ENCODE peak calls at places on chromosomes 7 and 10, in six cellular contexts. H is right atrium auricular region, E is Calu3, J is astrocyte of the spinal cord, U is GM23338, D is mesothelial cell of epicardium. Q is an unnamed sample.
A peak's percentile ranks its signal among the peaks of the same experiment; 100 is the strongest.

GRCh38 chr10:12341526-12341925 is 7.8 kb upstream of the CAMK1D start:
- DNase-seq in H (no peak), E (no peak), J (no peak), U (no peak), D (no peak), Q (no peak)

GRCh38 chr7:77453531-77453930 is 37.4 kb upstream of the GSAP start:
- DNase-seq in H (no peak), E (no peak), J (peak; percentile 67), U (no peak), D (no peak), Q (no peak)

GRCh38 chr7:85022064-85022697 is 164.7 kb downstream of the SEMA3D start:
- DNase-seq in H (no peak), E (no peak), J (no peak), U (no peak), D (no peak), Q (no peak)

GRCh38 chr10:13206546-13207443 is 27.4 kb downstream of the UCMA start:
- DNase-seq in H (no peak), E (no peak), J (peak; percentile 55), U (peak; percentile 58), D (no peak), Q (peak; percentile 13)

GRCh38 chr10:47026301-47027107 is 115.3 kb downstream of the PTPN20 start:
- DNase-seq in H (no peak), E (no peak), J (no peak), U (no peak), D (peak; percentile 12), Q (no peak)

GRCh38 chr7:101315336-101315735 is 6.3 kb downstream of the IFT22 start:
- DNase-seq in H (no peak), E (peak; percentile 50), J (peak; percentile 50), U (peak; percentile 86), D (no peak), Q (peak; percentile 62)

GRCh38 chr7:90709501-90710465 is 113.7 kb downstream of the CDK14 start:
- DNase-seq in H (no peak), E (no peak), J (peak; percentile 74), U (no peak), D (no peak), Q (no peak)

GRCh38 chr7:151623766-151624165 is 104.1 kb upstream of the RHEB start:
- DNase-seq in H (no peak), E (no peak), J (peak; percentile 79), U (no peak), D (no peak), Q (no peak)

GRCh38 chr7:42429339-42429738 is 192.3 kb upstream of the GLI3 start:
- DNase-seq in H (no peak), E (no peak), J (no peak), U (no peak), D (no peak), Q (no peak)

GRCh38 chr7:134355925-134356324 is 39.2 kb upstream of the SLC35B4 start:
- DNase-seq in H (no peak), E (peak; percentile 44), J (no peak), U (no peak), D (no peak), Q (no peak)

GRCh38 chr7:87474533-87475358 is 734 bp downstream of the ABCB4 start:
- DNase-seq in H (no peak), E (no peak), J (peak; percentile 50), U (peak; percentile 26), D (no peak), Q (peak; percentile 20)

GRCh38 chr7:2860627-2861133 is 16.6 kb upstream of the GNA12 start:
- DNase-seq in H (no peak), E (peak; percentile 93), J (peak; percentile 33), U (no peak), D (no peak), Q (no peak)

GRCh38 chr7:135385209-135385608 is 124.7 kb downstream of the CNOT4 start:
- DNase-seq in H (no peak), E (no peak), J (peak; percentile 49), U (no peak), D (no peak), Q (no peak)

GRCh38 chr10:49332768-49333167 is 33.8 kb downstream of the C10orf71 start:
- DNase-seq in H (no peak), E (no peak), J (no peak), U (no peak), D (no peak), Q (no peak)

GRCh38 chr10:125231116-125231812 is 70.9 kb upstream of the CTBP2 start:
- DNase-seq in H (no peak), E (peak; percentile 58), J (peak; percentile 93), U (peak; percentile 62), D (no peak), Q (peak; percentile 39)

GRCh38 chr10:21969326-21970287 is 33.9 kb downstream of the DNAJC1 start:
- DNase-seq in H (no peak), E (no peak), J (no peak), U (no peak), D (no peak), Q (no peak)

GRCh38 chr7:90473819-90474218 is 4.4 kb downstream of the PTTG1IP2 start:
- DNase-seq in H (no peak), E (no peak), J (no peak), U (no peak), D (no peak), Q (no peak)

GRCh38 chr7:108875139-108875538 is 305.5 kb downstream of the DNAJB9 start:
- DNase-seq in H (no peak), E (no peak), J (peak; percentile 28), U (peak; percentile 67), D (no peak), Q (peak; percentile 8)

GRCh38 chr7:142797799-142798377 is 27.1 kb downstream of the PRSS2 start:
- DNase-seq in H (peak; percentile 38), E (no peak), J (no peak), U (no peak), D (no peak), Q (no peak)

GRCh38 chr7:123230603-123231002 is 30.8 kb upstream of the SLC13A1 start:
- DNase-seq in H (no peak), E (no peak), J (no peak), U (no peak), D (no peak), Q (no peak)

GRCh38 chr10:69057261-69057950 is 30.5 kb upstream of the SRGN start:
- DNase-seq in H (peak; percentile 74), E (no peak), J (peak; percentile 24), U (peak; percentile 51), D (no peak), Q (no peak)

GRCh38 chr10:118394557-118395194 is 52.6 kb upstream of the FAM204A start:
- DNase-seq in H (no peak), E (no peak), J (no peak), U (no peak), D (no peak), Q (no peak)

GRCh38 chr7:148962823-148963582 is 65.3 kb downstream of the PDIA4 start:
- DNase-seq in H (no peak), E (peak; percentile 48), J (peak; percentile 88), U (peak; percentile 62), D (no peak), Q (peak; percentile 44)

GRCh38 chr7:23065974-23066373 is 39.6 kb upstream of the KLHL7 start:
- DNase-seq in H (no peak), E (no peak), J (no peak), U (no peak), D (no peak), Q (no peak)

GRCh38 chr10:29618341-29619171 is 16.2 kb downstream of the SVIL start:
- DNase-seq in H (peak; percentile 64), E (peak; percentile 81), J (no peak), U (peak; percentile 18), D (no peak), Q (peak; percentile 64)

GRCh38 chr7:2687338-2687869 is 598 bp upstream of the AMZ1 start:
- DNase-seq in H (no peak), E (peak; percentile 48), J (no peak), U (no peak), D (no peak), Q (no peak)

GRCh38 chr7:142549007-142549406 is 200.3 kb upstream of the PRSS1 start:
- DNase-seq in H (no peak), E (no peak), J (no peak), U (no peak), D (no peak), Q (no peak)

GRCh38 chr7:130069179-130069977 is 956 bp upstream of the KLHDC10 start:
- DNase-seq in H (no peak), E (no peak), J (no peak), U (no peak), D (no peak), Q (no peak)
- TF ChIP-seq CTCF in H (no peak), E (no peak), J (no peak), U (no peak), D (no peak), Q (no peak)

GRCh38 chr7:10888861-10889260 is 84.8 kb upstream of the PHF14 start:
- DNase-seq in H (no peak), E (no peak), J (no peak), U (no peak), D (no peak), Q (no peak)

DNA sequence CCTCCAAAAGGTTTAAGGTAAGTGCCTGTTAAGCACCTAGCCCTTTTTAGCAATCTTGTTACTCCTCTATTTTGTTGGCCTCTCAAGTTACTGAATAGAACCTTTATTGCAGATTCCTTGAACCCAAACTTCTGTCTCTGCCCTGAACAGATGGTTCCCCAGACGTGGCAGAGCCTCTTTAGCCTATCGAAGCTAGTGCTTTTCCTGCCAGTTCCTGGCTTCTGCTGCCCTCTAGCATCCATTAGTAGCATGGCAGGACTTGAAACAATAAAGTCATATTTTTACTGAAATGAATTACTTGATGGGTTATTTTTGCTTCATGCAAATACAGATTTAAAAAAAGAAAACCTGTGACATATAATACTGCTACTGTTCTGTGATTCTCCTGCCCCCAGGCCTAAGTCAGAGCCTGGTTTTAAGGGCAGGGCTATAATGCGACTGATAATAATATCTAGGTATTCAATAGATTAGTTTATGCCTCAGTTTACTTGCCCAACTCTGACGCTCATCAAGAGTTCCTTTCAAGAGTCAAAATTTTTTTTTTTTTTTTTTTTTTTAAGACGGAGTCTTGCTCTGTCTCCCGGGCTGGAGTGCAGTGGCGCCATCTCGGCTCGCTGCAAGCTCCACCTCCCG is 84.3 kb upstream of the PHF14 start:
- DNase-seq in H (no peak), E (peak; percentile 39), J (peak; percentile 58), U (peak; percentile 77), D (no peak), Q (peak; percentile 18)
- TF ChIP-seq CTCF in H (peak; percentile 39), E (peak; percentile 68), J (peak; percentile 74), U (peak; percentile 92), D (peak; percentile 58), Q (peak; percentile 87)

GRCh38 chr7:104929921-104930320 is 84.1 kb upstream of the KMT2E start:
- DNase-seq in H (no peak), E (no peak), J (no peak), U (no peak), D (no peak), Q (no peak)
- TF ChIP-seq CTCF in H (no peak), E (no peak), J (no peak), U (no peak), D (no peak), Q (no peak)

DNA sequence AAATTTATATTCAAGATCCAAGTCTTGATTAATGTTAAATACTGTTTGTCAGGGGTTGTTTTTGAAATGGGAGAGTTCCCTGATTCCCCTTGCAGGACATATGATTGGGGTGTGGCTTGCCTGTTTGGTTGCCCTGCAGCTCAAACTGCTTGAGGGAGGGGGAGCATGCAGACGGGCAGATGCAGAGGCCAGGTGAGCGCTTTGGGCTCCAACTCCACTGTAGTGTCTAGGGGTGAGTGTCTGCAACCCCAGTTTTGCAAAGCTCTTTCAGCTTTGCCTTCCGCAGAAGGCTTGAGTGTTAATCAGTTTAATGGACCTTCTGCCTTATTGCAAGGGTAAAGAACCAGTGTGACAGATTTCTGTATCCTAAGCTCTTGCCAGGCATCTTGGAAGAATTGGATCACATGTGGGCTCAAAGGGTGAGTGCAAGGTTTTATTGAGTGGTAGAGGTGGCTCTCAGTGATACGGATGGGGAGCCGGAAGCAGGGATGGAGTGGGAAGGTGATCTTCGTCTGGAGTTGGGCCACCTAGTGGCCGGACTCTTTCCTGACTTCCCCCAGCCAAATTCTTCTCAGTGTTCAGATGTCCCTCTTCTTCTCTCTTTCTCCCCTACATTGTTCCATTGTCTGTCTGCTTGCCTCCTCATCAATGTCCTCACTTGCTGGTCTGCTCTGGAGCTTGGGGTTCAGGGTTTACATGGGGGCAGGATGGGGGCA is 479.7 kb downstream of the ATRNL1 start:
- DNase-seq in H (no peak), E (peak; percentile 1), J (no peak), U (peak; percentile 76), D (no peak), Q (peak; percentile 17)
- TF ChIP-seq CTCF in H (no peak), E (no peak), J (peak; percentile 26), U (peak; percentile 63), D (peak; percentile 24), Q (peak; percentile 33)